ENCODE peak calls at places on chromosome 21, in nine cellular contexts. I is MV-4-11; M is germinal center; J is WTC11; X is NCI-H2107; T is A172; G is activated CD4-positive, alpha-beta T cell treated with anti-CD3 and anti-CD28 coated beads for 24 hours; Y is hypothalamus; U is IMR-90. S is an unnamed sample.

GRCh38 chr21:43345746-43346409 is 81.1 kb downstream of the SIK1 start:
- DNase-seq in Y (no peak), I (peak), M (no peak), J (no peak), T (peak), U (peak), G (no peak), X (no peak), S (no peak)

GRCh38 chr21:46477765-46478164 is 19.1 kb downstream of the DIP2A start:
- DNase-seq in T (no peak), X (no peak), G (no peak), Y (no peak), M (no peak), I (no peak), J (no peak), U (peak), S (no peak)

GRCh38 chr21:29394051-29394450 is 95.3 kb downstream of the BACH1 start:
- DNase-seq in I (peak), U (peak), M (no peak), Y (no peak), T (no peak), J (no peak), X (no peak), G (no peak), S (no peak)

GRCh38 chr21:21788591-21788990 is 790.4 kb downstream of the NCAM2 start:
- DNase-seq in J (no peak), U (no peak), T (no peak), X (no peak), M (no peak), Y (no peak), I (no peak), G (no peak), S (no peak)

GRCh38 chr21:35861656-35862055 is 198.7 kb downstream of the SETD4 start:
- DNase-seq in Y (no peak), U (peak), G (no peak), I (no peak), M (no peak), J (no peak), X (no peak), T (peak), S (no peak)

GRCh38 chr21:43717967-43718871 is 710 bp upstream of the PDXK start:
- DNase-seq in X (no peak), M (no peak), U (no peak), Y (no peak), T (no peak), G (no peak), J (peak), I (no peak), S (no peak)

GRCh38 chr21:26719750-26720149 is 125.5 kb downstream of the ADAMTS1 start:
- DNase-seq in T (peak), Y (no peak), I (no peak), M (no peak), X (no peak), U (no peak), G (no peak), J (no peak), S (no peak)

GRCh38 chr21:33731447-33731846 is 89.1 kb downstream of the ITSN1 start:
- DNase-seq in J (no peak), M (no peak), X (no peak), Y (no peak), U (no peak), T (no peak), G (no peak), I (no peak), S (no peak)

GRCh38 chr21:35394634-35395369 is 345.7 kb upstream of the RUNX1 start:
- DNase-seq in J (no peak), M (no peak), X (no peak), I (peak), G (no peak), U (no peak), Y (no peak), T (no peak), S (no peak)

GRCh38 chr21:42002421-42002958 is 7.7 kb downstream of the ZBTB21 start:
- DNase-seq in G (peak), M (peak), Y (peak), J (no peak), U (peak), X (no peak), I (no peak), T (peak), S (no peak)

GRCh38 chr21:37266515-37267221 is 466 bp downstream of the VPS26C start:
- DNase-seq in T (peak), M (no peak), G (no peak), J (peak), X (peak), Y (peak), U (peak), I (no peak), S (no peak)

GRCh38 chr21:43585924-43586411 is 73.3 kb downstream of the HSF2BP start:
- DNase-seq in J (no peak), G (no peak), Y (no peak), U (peak), X (no peak), I (peak), T (peak), M (no peak), S (no peak)

GRCh38 chr21:41848533-41848932 is 30.6 kb downstream of the PRDM15 start:
- DNase-seq in U (no peak), M (no peak), I (no peak), Y (no peak), J (no peak), X (no peak), G (no peak), T (no peak), S (no peak)

S was measured in effector CD8-positive, alpha-beta T cell.